ENCODE peak calls at places on chromosomes 3 and 15, in four cellular contexts. H is psoas muscle, I is lower lobe of right lung, Y is BJ. V is an unnamed sample.

GRCh38 chr3:40847571-40847992 is 322.8 kb downstream of the ZNF621 start:
- DNase-seq in H (no peak), I (no peak), Y (no peak), V (no peak)

GRCh38 chr15:60507596-60508424 is 28.9 kb upstream of the ICE2 start:
- DNase-seq in Y (peak), H (no peak), I (no peak), V (peak)

GRCh38 chr15:69574506-69574905 is 121.9 kb downstream of the RPLP1 start:
- DNase-seq in I (no peak), Y (no peak), H (no peak), V (no peak)

GRCh38 chr3:55702822-55703221 is 215.7 kb upstream of the WNT5A start:
- DNase-seq in Y (no peak), I (no peak), H (no peak), V (no peak)

GRCh38 chr3:12815719-12816118 is 19.2 kb downstream of the CAND2 start:
- DNase-seq in Y (no peak), I (no peak), H (no peak), V (no peak)

GRCh38 chr15:78347586-78348543 is 7.7 kb downstream of the CRABP1 start:
- DNase-seq in H (no peak), I (no peak), Y (no peak), V (no peak)

GRCh38 chr3:73945553-73945952 is 320.8 kb upstream of the PDZRN3 start:
- DNase-seq in I (no peak), Y (no peak), H (no peak), V (no peak)

GRCh38 chr15:88029696-88030095 is 226.8 kb downstream of the NTRK3 start:
- DNase-seq in Y (no peak), H (no peak), I (no peak), V (no peak)

GRCh38 chr15:66724732-66725467 is 22.9 kb downstream of the SMAD6 start:
- DNase-seq in H (no peak), Y (no peak), I (peak), V (no peak)

GRCh38 chr3:159619341-159619885 is 369.2 kb upstream of the IL12A start:
- DNase-seq in I (no peak), Y (peak), H (no peak), V (no peak)

GRCh38 chr3:127915115-127915936 is at the start of gene KBTBD12:
- DNase-seq in I (peak), H (peak), Y (no peak), V (no peak)

GRCh38 chr3:164737174-164737573 is 341.1 kb downstream of the SI start:
- DNase-seq in I (no peak), Y (no peak), H (no peak), V (no peak)

GRCh38 chr3:112395166-112395894 is 62.4 kb downstream of the CD200 start:
- DNase-seq in I (no peak), H (no peak), Y (no peak), V (no peak)

GRCh38 chr3:63709576-63709975 is 57.1 kb downstream of the SNTN start:
- DNase-seq in I (no peak), Y (no peak), H (no peak), V (no peak)

GRCh38 chr3:190424478-190425439 is 24.9 kb downstream of the TMEM207 start:
- DNase-seq in Y (no peak), H (peak), I (peak), V (peak)

GRCh38 chr3:126352476-126353454 is 4.4 kb downstream of the KLF15 start:
- DNase-seq in I (peak), Y (no peak), H (peak), V (no peak)

GRCh38 chr3:58628823-58629562 is 37.6 kb downstream of the FAM3D start:
- DNase-seq in H (peak), Y (peak), I (no peak), V (no peak)

GRCh38 chr15:57100136-57100539 is 181.7 kb downstream of the TCF12 start:
- DNase-seq in H (no peak), I (no peak), Y (no peak), V (no peak)

GRCh38 chr3:101646726-101647125 is 30.2 kb downstream of the ZBTB11 start:
- DNase-seq in H (no peak), I (no peak), Y (no peak), V (no peak)

GRCh38 chr15:90400005-90400758 is 12.1 kb downstream of the IQGAP1 start:
- DNase-seq in Y (no peak), H (no peak), I (no peak), V (no peak)

GRCh38 chr15:60854858-60855568 is 374.1 kb downstream of the RORA start:
- DNase-seq in Y (no peak), H (no peak), I (no peak), V (no peak)

GRCh38 chr3:5694267-5694666 is 506.8 kb downstream of the EDEM1 start:
- DNase-seq in Y (no peak), I (no peak), H (no peak), V (no peak)

GRCh38 chr15:82551646-82552247 is 11.5 kb upstream of the RPS17 start:
- DNase-seq in I (no peak), H (no peak), Y (no peak), V (peak)

GRCh38 chr3:95815828-95816227 is 998.6 kb upstream of the EPHA6 start:
- DNase-seq in H (no peak), Y (no peak), I (no peak), V (no peak)

GRCh38 chr3:22141769-22142168 is 390.8 kb upstream of the ZNF385D start:
- DNase-seq in I (no peak), Y (no peak), H (no peak), V (no peak)

GRCh38 chr15:26438316-26438715 is 334.6 kb downstream of the GABRB3 start:
- DNase-seq in Y (no peak), I (no peak), H (no peak), V (no peak)

GRCh38 chr3:88574210-88574609 is 424.5 kb downstream of the C3orf38 start:
- DNase-seq in H (no peak), I (no peak), Y (no peak), V (no peak)

GRCh38 chr15:29135266-29135665 is 134.4 kb downstream of the NSMCE3 start:
- DNase-seq in Y (no peak), H (no peak), I (no peak), V (no peak)

GRCh38 chr3:13479332-13479581 is 849 bp upstream of the HDAC11 start:
- DNase-seq in I (peak), Y (no peak), H (peak), V (no peak)

GRCh38 chr3:114411292-114411691 is 117.5 kb downstream of the TIGIT start:
- DNase-seq in H (no peak), I (no peak), Y (peak), V (no peak)

GRCh38 chr3:124887177-124887995 is at the start of gene ITGB5:
- DNase-seq in Y (peak), I (peak), H (peak), V (peak)

GRCh38 chr15:92869263-92869940 is 30.7 kb upstream of the CHD2 start:
- DNase-seq in I (no peak), Y (peak), H (no peak), V (no peak)

GRCh38 chr3:25895443-25895842 is 105.6 kb downstream of the OXSM start:
- DNase-seq in I (no peak), H (no peak), Y (no peak), V (no peak)

GRCh38 chr3:136276049-136276755 is 26.1 kb downstream of the PCCB start:
- DNase-seq in Y (no peak), I (no peak), H (no peak), V (no peak)

GRCh38 chr15:80607288-80607980 is 87.7 kb upstream of the ABHD17C start:
- DNase-seq in H (no peak), I (no peak), Y (no peak), V (no peak)

GRCh38 chr15:42736178-42736792 is 643 bp downstream of the CDAN1 start:
- DNase-seq in I (no peak), Y (no peak), H (no peak), V (peak)

GRCh38 chr15:91866971-91867372 is 13.5 kb downstream of the SLCO3A1 start:
- DNase-seq in I (peak), Y (no peak), H (peak), V (no peak)

GRCh38 chr15:101315736-101316135 is 20.7 kb upstream of the SNRPA1 start:
- DNase-seq in H (no peak), I (no peak), Y (no peak), V (no peak)

GRCh38 chr15:47351501-47351900 is 365.8 kb upstream of the SEMA6D start:
- DNase-seq in I (no peak), Y (no peak), H (no peak), V (no peak)

GRCh38 chr15:73633991-73634495 is 854 bp upstream of the NPTN start:
- DNase-seq in H (no peak), Y (peak), I (no peak), V (no peak)

GRCh38 chr15:73631915-73632669 is 1.1 kb downstream of the NPTN start:
- DNase-seq in Y (no peak), H (no peak), I (no peak), V (no peak)

GRCh38 chr15:73632670-73633058 is 525 bp downstream of the NPTN start:
- DNase-seq in I (peak), H (no peak), Y (no peak), V (no peak)

GRCh38 chr15:73630796-73631471 is 2.3 kb downstream of the NPTN start:
- DNase-seq in I (no peak), Y (no peak), H (no peak), V (no peak)

GRCh38 chr15:73633111-73633990 is at the start of gene NPTN:
- DNase-seq in I (peak), H (peak), Y (peak), V (peak)
- TF ChIP-seq CTCF in I (no peak), H (no peak), Y (no peak), V (no peak)

GRCh38 chr3:188749010-188749617 is 422.7 kb upstream of the TPRG1 start:
- DNase-seq in H (no peak), I (no peak), Y (no peak), V (peak)
- TF ChIP-seq CTCF in H (peak), I (peak), Y (peak), V (peak)

GRCh38 chr15:72585025-72585424 is 69.5 kb upstream of the GOLGA6B start:
- DNase-seq in H (no peak), Y (no peak), I (no peak), V (no peak)

GRCh38 chr15:72590427-72590826 is 64.1 kb upstream of the GOLGA6B start:
- DNase-seq in Y (no peak), H (no peak), I (no peak), V (no peak)

GRCh38 chr15:72584006-72584405 is 70.5 kb upstream of the GOLGA6B start:
- DNase-seq in I (no peak), H (no peak), Y (no peak), V (no peak)

GRCh38 chr15:72588096-72588495 is 66.4 kb upstream of the GOLGA6B start:
- DNase-seq in Y (no peak), H (no peak), I (no peak), V (no peak)

DNA sequence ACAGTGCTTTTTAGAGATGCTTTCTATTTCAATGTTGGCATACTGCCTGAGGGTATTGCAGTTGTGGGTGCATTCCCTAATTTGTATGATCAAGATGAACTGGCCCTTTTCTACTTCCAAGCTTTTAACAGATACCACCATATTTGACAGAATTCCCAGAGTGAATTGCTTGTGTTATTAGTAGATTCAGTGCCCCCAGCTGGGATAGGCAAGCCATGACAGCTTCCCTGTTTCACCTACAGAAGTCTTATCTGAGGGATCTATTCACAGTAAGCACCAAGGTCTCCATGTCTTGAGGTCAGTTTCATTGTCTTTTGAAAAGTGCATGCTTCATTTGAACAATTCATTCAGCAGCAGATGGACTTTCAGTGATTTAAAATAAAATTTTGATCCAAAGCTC is 68.8 kb upstream of the GOLGA6B start:
- DNase-seq in H (no peak), I (no peak), Y (no peak), V (no peak)
- TF ChIP-seq CTCF in H (peak), I (no peak), Y (peak), V (peak)

GRCh38 chr15:65028921-65029735 is at the start of gene MTFMT:
- DNase-seq in Y (no peak), H (peak), I (peak), V (peak)
- TF ChIP-seq CTCF in Y (no peak), H (peak), I (no peak), V (no peak)

GRCh38 chr3:184234671-184235380 is 5.4 kb downstream of the VWA5B2 start:
- DNase-seq in H (no peak), I (no peak), Y (no peak), V (no peak)

GRCh38 chr3:184235381-184236032 is 6.1 kb downstream of the VWA5B2 start:
- DNase-seq in H (no peak), I (no peak), Y (no peak), V (no peak)

GRCh38 chr3:184236033-184236410 is 6.6 kb downstream of the VWA5B2 start:
- DNase-seq in H (no peak), I (no peak), Y (no peak), V (no peak)

GRCh38 chr3:184233127-184233843 is 3.9 kb downstream of the VWA5B2 start:
- DNase-seq in Y (no peak), H (no peak), I (no peak), V (no peak)

DNA sequence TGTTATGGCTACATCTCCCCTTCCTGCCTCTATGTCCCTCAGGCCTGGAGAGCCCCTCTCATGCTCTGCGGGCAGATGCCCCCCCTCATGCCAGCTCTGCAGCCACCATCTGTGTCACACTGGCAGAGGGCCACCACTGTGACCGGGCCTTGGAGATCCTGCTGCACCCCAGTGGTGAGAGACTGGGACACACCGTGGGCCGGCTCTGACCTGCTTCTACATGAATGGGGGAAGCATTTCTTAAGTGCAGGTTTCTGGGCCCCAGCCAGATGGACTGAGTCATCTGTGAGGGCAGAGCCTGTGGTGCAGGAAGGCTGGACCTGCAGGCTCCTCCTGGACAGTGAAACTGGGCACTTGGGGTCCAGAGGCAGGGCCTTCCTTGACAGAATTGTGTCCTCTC is 4.8 kb downstream of the VWA5B2 start:
- DNase-seq in Y (peak), I (peak), H (peak), V (no peak)
- TF ChIP-seq CTCF in Y (peak), I (no peak), H (no peak), V (no peak)

GRCh38 chr3:66010348-66011097 is 28.2 kb downstream of the MAGI1 start:
- DNase-seq in H (no peak), I (no peak), Y (no peak), V (no peak)

GRCh38 chr3:66014056-66014455 is 24.7 kb downstream of the MAGI1 start:
- DNase-seq in H (no peak), I (no peak), Y (no peak), V (no peak)

GRCh38 chr3:66014641-66015040 is 24.1 kb downstream of the MAGI1 start:
- DNase-seq in Y (no peak), I (no peak), H (no peak), V (no peak)

GRCh38 chr3:66011098-66011655 is 27.5 kb downstream of the MAGI1 start:
- DNase-seq in Y (no peak), I (no peak), H (no peak), V (no peak)

GRCh38 chr3:66012711-66013110 is 26.0 kb downstream of the MAGI1 start:
- DNase-seq in I (no peak), H (no peak), Y (no peak), V (no peak)
- TF ChIP-seq CTCF in I (no peak), H (no peak), Y (no peak), V (no peak)

DNA sequence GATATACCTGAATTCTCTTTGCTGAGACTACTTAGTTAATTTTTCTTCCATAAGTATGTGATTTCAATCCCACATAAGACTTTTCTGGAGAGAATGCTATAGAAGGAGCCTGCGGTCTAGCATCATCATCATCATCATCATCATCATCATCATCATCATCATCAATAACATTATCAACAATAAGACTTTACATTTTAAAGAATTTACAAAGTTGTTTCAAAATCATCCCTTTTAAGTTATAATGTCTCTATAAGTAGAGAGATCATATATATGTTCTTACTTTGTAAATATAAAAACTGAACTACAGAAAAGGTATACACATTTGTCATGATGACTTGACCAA is 965.2 kb downstream of the ROBO1 start:
- DNase-seq in H (no peak), Y (no peak), I (no peak), V (no peak)
- TF ChIP-seq CTCF in H (no peak), Y (no peak), I (no peak), V (no peak)

GRCh38 chr3:61649381-61650170 is 88.2 kb downstream of the PTPRG start:
- DNase-seq in H (no peak), Y (no peak), I (no peak), V (no peak)

GRCh38 chr3:61650719-61651118 is 89.3 kb downstream of the PTPRG start:
- DNase-seq in I (no peak), H (no peak), Y (no peak), V (no peak)

GRCh38 chr3:61646851-61647525 is 85.6 kb downstream of the PTPRG start:
- DNase-seq in I (no peak), H (no peak), Y (no peak), V (no peak)

GRCh38 chr3:61646360-61646759 is 85.0 kb downstream of the PTPRG start:
- DNase-seq in Y (no peak), I (no peak), H (no peak), V (no peak)

DNA sequence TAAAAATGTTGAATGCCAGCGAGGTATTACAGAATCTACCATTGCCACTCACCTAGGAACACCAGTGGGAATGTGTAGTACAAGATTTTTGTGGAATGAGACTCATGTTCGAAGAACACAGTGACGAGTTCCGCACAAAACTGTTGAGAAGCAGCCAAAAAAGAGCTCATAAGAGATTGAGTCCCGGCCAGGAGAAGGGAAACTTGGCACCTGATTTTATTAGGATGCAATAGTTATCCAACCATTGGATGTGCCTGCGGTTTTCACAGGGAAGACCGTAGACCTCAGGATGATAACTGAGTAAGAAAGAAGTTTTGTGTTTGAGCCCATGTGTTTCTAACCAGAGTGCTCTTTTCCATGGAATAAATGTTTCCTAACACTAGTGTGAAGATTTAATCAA is 88.9 kb downstream of the PTPRG start:
- DNase-seq in Y (peak), H (no peak), I (no peak), V (no peak)
- TF ChIP-seq CTCF in Y (no peak), H (no peak), I (no peak), V (no peak)

GRCh38 chr3:53232641-53233377 is 23.0 kb downstream of the TKT start:
- DNase-seq in Y (no peak), H (peak), I (peak), V (no peak)
- TF ChIP-seq CTCF in Y (no peak), H (no peak), I (no peak), V (no peak)

DNA sequence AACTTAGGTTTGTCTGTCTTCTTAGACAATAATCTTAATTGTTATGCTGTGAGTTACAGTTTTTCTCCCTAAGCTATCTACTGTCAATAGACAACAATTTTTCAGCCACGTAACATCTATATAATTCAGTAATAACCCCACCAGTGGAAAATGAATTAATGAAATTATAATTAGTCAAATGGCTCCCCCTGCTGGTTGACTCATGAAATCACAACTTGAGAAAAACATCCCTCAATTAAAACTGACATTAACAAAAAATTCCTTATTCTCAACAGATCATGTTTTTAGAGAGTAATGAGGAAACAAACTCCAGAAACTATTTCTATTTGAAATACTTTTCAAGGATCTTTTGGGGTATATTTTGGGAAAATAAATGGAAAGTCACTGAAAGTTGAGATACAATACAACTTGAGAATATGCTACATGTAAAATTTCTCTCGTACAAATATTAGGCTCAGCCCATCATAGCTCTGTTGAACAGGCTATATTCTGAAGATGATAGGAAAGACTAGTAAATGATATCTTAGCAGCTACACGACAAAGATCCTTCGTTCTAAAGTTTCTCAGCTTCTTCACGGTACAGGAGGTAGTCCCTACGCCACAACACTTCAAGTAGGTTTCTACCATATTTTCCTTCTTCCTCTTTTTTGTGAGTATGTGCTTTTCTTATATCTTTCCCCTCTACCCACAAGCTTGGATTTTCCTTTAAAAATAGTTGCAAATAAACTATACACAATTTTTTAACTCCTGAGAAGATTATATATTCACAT is 20.7 kb downstream of the PPP1R2 start:
- DNase-seq in H (no peak), I (no peak), Y (no peak), V (peak)
- TF ChIP-seq CTCF in H (peak), I (peak), Y (peak), V (peak)

V was measured in GM10248.